ENCODE peak calls at places on chromosomes 5 and 9, in four cellular contexts. One of them, this sample, is unnamed.

GRCh38 chr5:171891595-171891994 is 106.0 kb downstream of the SMIM23 start:
- DNase-seq in activated CD4-positive, alpha-beta T cell treated with anti-CD3 and anti-CD28 coated beads, Interleukin-2, amount 50 U/mL, for 1 hour: no peak
- DNase-seq in A172: no peak
- DNase-seq in activated T-helper 1 cell treated with anti-CD3 and anti-CD28 coated beads, Interleukin-12 subunit alpha, Interleukin-12 subunit beta, Interleukin-2, Interleukin-4 antibody, amounts not matched to agents 30 ng/mL and 10 ng/mL and 1 ng/mL, durations not matched to agents 14 hours and 24 hours and 36 hours: no peak
- DNase-seq in this sample: no peak

GRCh38 chr9:133131506-133131905 is 10.5 kb upstream of the RALGDS start:
- DNase-seq in A172: no peak
- DNase-seq in activated T-helper 1 cell treated with anti-CD3 and anti-CD28 coated beads, Interleukin-12 subunit alpha, Interleukin-12 subunit beta, Interleukin-2, Interleukin-4 antibody, amounts not matched to agents 30 ng/mL and 10 ng/mL and 1 ng/mL, durations not matched to agents 14 hours and 24 hours and 36 hours: no peak
- DNase-seq in activated CD4-positive, alpha-beta T cell treated with anti-CD3 and anti-CD28 coated beads, Interleukin-2, amount 50 U/mL, for 1 hour: no peak
- DNase-seq in this sample: no peak

GRCh38 chr9:82513242-82513750 is 524.7 kb downstream of the SPATA31D1 start:
- DNase-seq in activated T-helper 1 cell treated with anti-CD3 and anti-CD28 coated beads, Interleukin-12 subunit alpha, Interleukin-12 subunit beta, Interleukin-2, Interleukin-4 antibody, amounts not matched to agents 30 ng/mL and 10 ng/mL and 1 ng/mL, durations not matched to agents 14 hours and 24 hours and 36 hours: no peak
- DNase-seq in activated CD4-positive, alpha-beta T cell treated with anti-CD3 and anti-CD28 coated beads, Interleukin-2, amount 50 U/mL, for 1 hour: no peak
- DNase-seq in A172: peak; percentile 46
- DNase-seq in this sample: no peak

GRCh38 chr9:134216961-134217360 is 52.6 kb upstream of the RNU6ATAC start:
- DNase-seq in A172: no peak
- DNase-seq in activated T-helper 1 cell treated with anti-CD3 and anti-CD28 coated beads, Interleukin-12 subunit alpha, Interleukin-12 subunit beta, Interleukin-2, Interleukin-4 antibody, amounts not matched to agents 30 ng/mL and 10 ng/mL and 1 ng/mL, durations not matched to agents 14 hours and 24 hours and 36 hours: no peak
- DNase-seq in activated CD4-positive, alpha-beta T cell treated with anti-CD3 and anti-CD28 coated beads, Interleukin-2, amount 50 U/mL, for 1 hour: no peak
- DNase-seq in this sample: no peak

GRCh38 chr5:82884821-82885471 is 192.2 kb downstream of the TMEM167A start:
- DNase-seq in activated CD4-positive, alpha-beta T cell treated with anti-CD3 and anti-CD28 coated beads, Interleukin-2, amount 50 U/mL, for 1 hour: no peak
- DNase-seq in A172: no peak
- DNase-seq in activated T-helper 1 cell treated with anti-CD3 and anti-CD28 coated beads, Interleukin-12 subunit alpha, Interleukin-12 subunit beta, Interleukin-2, Interleukin-4 antibody, amounts not matched to agents 30 ng/mL and 10 ng/mL and 1 ng/mL, durations not matched to agents 14 hours and 24 hours and 36 hours: no peak
- DNase-seq in this sample: no peak

GRCh38 chr9:127968046-127968445 is 12.7 kb downstream of the EEIG1 start:
- DNase-seq in activated CD4-positive, alpha-beta T cell treated with anti-CD3 and anti-CD28 coated beads, Interleukin-2, amount 50 U/mL, for 1 hour: no peak
- DNase-seq in activated T-helper 1 cell treated with anti-CD3 and anti-CD28 coated beads, Interleukin-12 subunit alpha, Interleukin-12 subunit beta, Interleukin-2, Interleukin-4 antibody, amounts not matched to agents 30 ng/mL and 10 ng/mL and 1 ng/mL, durations not matched to agents 14 hours and 24 hours and 36 hours: no peak
- DNase-seq in A172: peak; percentile 96
- DNase-seq in this sample: no peak

GRCh38 chr9:27634879-27635278 is 61.6 kb upstream of the C9orf72 start:
- DNase-seq in A172: no peak
- DNase-seq in activated CD4-positive, alpha-beta T cell treated with anti-CD3 and anti-CD28 coated beads, Interleukin-2, amount 50 U/mL, for 1 hour: no peak
- DNase-seq in activated T-helper 1 cell treated with anti-CD3 and anti-CD28 coated beads, Interleukin-12 subunit alpha, Interleukin-12 subunit beta, Interleukin-2, Interleukin-4 antibody, amounts not matched to agents 30 ng/mL and 10 ng/mL and 1 ng/mL, durations not matched to agents 14 hours and 24 hours and 36 hours: no peak
- DNase-seq in this sample: no peak

GRCh38 chr5:11248958-11249357 is 487.9 kb upstream of the DAP start:
- DNase-seq in activated CD4-positive, alpha-beta T cell treated with anti-CD3 and anti-CD28 coated beads, Interleukin-2, amount 50 U/mL, for 1 hour: no peak
- DNase-seq in A172: no peak
- DNase-seq in activated T-helper 1 cell treated with anti-CD3 and anti-CD28 coated beads, Interleukin-12 subunit alpha, Interleukin-12 subunit beta, Interleukin-2, Interleukin-4 antibody, amounts not matched to agents 30 ng/mL and 10 ng/mL and 1 ng/mL, durations not matched to agents 14 hours and 24 hours and 36 hours: no peak
- DNase-seq in this sample: no peak

GRCh38 chr9:76911971-76912370 is 6.1 kb upstream of the PRUNE2 start:
- DNase-seq in activated T-helper 1 cell treated with anti-CD3 and anti-CD28 coated beads, Interleukin-12 subunit alpha, Interleukin-12 subunit beta, Interleukin-2, Interleukin-4 antibody, amounts not matched to agents 30 ng/mL and 10 ng/mL and 1 ng/mL, durations not matched to agents 14 hours and 24 hours and 36 hours: no peak
- DNase-seq in activated CD4-positive, alpha-beta T cell treated with anti-CD3 and anti-CD28 coated beads, Interleukin-2, amount 50 U/mL, for 1 hour: no peak
- DNase-seq in A172: peak; percentile 34
- DNase-seq in this sample: no peak

GRCh38 chr9:34337404-34337803 is 8.0 kb downstream of the NUDT2 start:
- DNase-seq in activated CD4-positive, alpha-beta T cell treated with anti-CD3 and anti-CD28 coated beads, Interleukin-2, amount 50 U/mL, for 1 hour: no peak
- DNase-seq in A172: no peak
- DNase-seq in activated T-helper 1 cell treated with anti-CD3 and anti-CD28 coated beads, Interleukin-12 subunit alpha, Interleukin-12 subunit beta, Interleukin-2, Interleukin-4 antibody, amounts not matched to agents 30 ng/mL and 10 ng/mL and 1 ng/mL, durations not matched to agents 14 hours and 24 hours and 36 hours: no peak
- DNase-seq in this sample: peak; percentile 13